ENCODE peak calls at places on chromosomes 3 and 15, in seven cellular contexts. One of them, this sample, is unnamed. For H3K4me1, the result is how much of the 10 kb centered on the place peaks cover.

GRCh38 chr3:152097770-152098169 is 171.0 kb upstream of the MBNL1 start:
- DNase-seq in colonic mucosa: no peak
- DNase-seq in sigmoid colon: peak
- DNase-seq in HCT116: no peak
- DNase-seq in endodermal cell: no peak
- DNase-seq in uterus: no peak
- DNase-seq in fibroblast of lung: no peak
- DNase-seq in this sample: no peak

GRCh38 chr15:97692317-97693015 is 268.0 kb upstream of the ARRDC4 start:
- DNase-seq in colonic mucosa: no peak
- DNase-seq in sigmoid colon: no peak
- DNase-seq in HCT116: no peak
- DNase-seq in endodermal cell: no peak
- DNase-seq in uterus: no peak
- DNase-seq in fibroblast of lung: no peak
- DNase-seq in this sample: no peak

GRCh38 chr3:69385723-69386483 is at the start of gene FRMD4B:
- DNase-seq in colonic mucosa: peak
- DNase-seq in sigmoid colon: peak
- DNase-seq in HCT116: no peak
- DNase-seq in endodermal cell: peak
- DNase-seq in uterus: peak
- DNase-seq in fibroblast of lung: peak
- DNase-seq in this sample: peak

GRCh38 chr3:122484985-122485384 is 29.8 kb downstream of the KPNA1 start:
- DNase-seq in colonic mucosa: no peak
- DNase-seq in sigmoid colon: no peak
- DNase-seq in HCT116: no peak
- DNase-seq in endodermal cell: no peak
- DNase-seq in uterus: no peak
- DNase-seq in fibroblast of lung: peak
- DNase-seq in this sample: no peak

GRCh38 chr3:189982299-189982945 is 138.3 kb downstream of the P3H2 start:
- DNase-seq in colonic mucosa: no peak
- DNase-seq in sigmoid colon: no peak
- DNase-seq in HCT116: no peak
- DNase-seq in endodermal cell: no peak
- DNase-seq in uterus: no peak
- DNase-seq in fibroblast of lung: peak
- DNase-seq in this sample: no peak

GRCh38 chr3:172859035-172859434 is 108.5 kb downstream of the ECT2 start:
- DNase-seq in colonic mucosa: no peak
- DNase-seq in sigmoid colon: no peak
- DNase-seq in HCT116: no peak
- DNase-seq in endodermal cell: no peak
- DNase-seq in uterus: no peak
- DNase-seq in fibroblast of lung: peak
- DNase-seq in this sample: no peak

GRCh38 chr3:100810671-100811070 is 101.4 kb downstream of the TFG start:
- DNase-seq in colonic mucosa: no peak
- DNase-seq in sigmoid colon: no peak
- DNase-seq in HCT116: no peak
- DNase-seq in endodermal cell: no peak
- DNase-seq in uterus: no peak
- DNase-seq in fibroblast of lung: peak
- DNase-seq in this sample: no peak

GRCh38 chr3:38404286-38404685 is 49.4 kb upstream of the ACVR2B start:
- DNase-seq in colonic mucosa: peak
- DNase-seq in sigmoid colon: peak
- DNase-seq in HCT116: no peak
- DNase-seq in endodermal cell: peak
- DNase-seq in uterus: no peak
- DNase-seq in fibroblast of lung: peak
- DNase-seq in this sample: peak

GRCh38 chr3:53495518-53496501 is 1.4 kb downstream of the CACNA1D start:
- DNase-seq in colonic mucosa: peak
- DNase-seq in sigmoid colon: peak
- DNase-seq in HCT116: no peak
- DNase-seq in endodermal cell: peak
- DNase-seq in uterus: no peak
- DNase-seq in fibroblast of lung: no peak
- DNase-seq in this sample: no peak

GRCh38 chr3:78799681-78800080 is 968.1 kb downstream of the ROBO1 start:
- DNase-seq in colonic mucosa: no peak
- DNase-seq in sigmoid colon: no peak
- DNase-seq in HCT116: no peak
- DNase-seq in endodermal cell: no peak
- DNase-seq in uterus: no peak
- DNase-seq in fibroblast of lung: no peak
- DNase-seq in this sample: no peak

GRCh38 chr3:72238341-72238740 is 453.4 kb upstream of the PROK2 start:
- DNase-seq in colonic mucosa: no peak
- DNase-seq in sigmoid colon: no peak
- DNase-seq in HCT116: no peak
- DNase-seq in endodermal cell: peak
- DNase-seq in uterus: peak
- DNase-seq in fibroblast of lung: no peak
- DNase-seq in this sample: no peak

GRCh38 chr3:190031887-190032752 is 88.6 kb downstream of the P3H2 start:
- DNase-seq in colonic mucosa: no peak
- DNase-seq in sigmoid colon: no peak
- DNase-seq in HCT116: no peak
- DNase-seq in endodermal cell: no peak
- DNase-seq in uterus: no peak
- DNase-seq in fibroblast of lung: peak
- DNase-seq in this sample: no peak

GRCh38 chr3:194469977-194470376 is 16.8 kb downstream of the ATP13A3 start:
- DNase-seq in colonic mucosa: no peak
- DNase-seq in sigmoid colon: no peak
- DNase-seq in HCT116: no peak
- DNase-seq in endodermal cell: no peak
- DNase-seq in uterus: no peak
- DNase-seq in fibroblast of lung: no peak
- DNase-seq in this sample: no peak

GRCh38 chr3:182618085-182618732 is 175.1 kb upstream of the ATP11B start:
- DNase-seq in colonic mucosa: no peak
- DNase-seq in sigmoid colon: no peak
- DNase-seq in HCT116: no peak
- DNase-seq in endodermal cell: no peak
- DNase-seq in uterus: no peak
- DNase-seq in fibroblast of lung: peak
- DNase-seq in this sample: no peak

GRCh38 chr3:12922299-12922698 is 80.9 kb upstream of the RPL32 start:
- DNase-seq in colonic mucosa: no peak
- DNase-seq in sigmoid colon: no peak
- DNase-seq in HCT116: no peak
- DNase-seq in endodermal cell: no peak
- DNase-seq in uterus: no peak
- DNase-seq in fibroblast of lung: no peak
- DNase-seq in this sample: no peak

GRCh38 chr3:22862111-22862510 is 341.0 kb upstream of the UBE2E2 start:
- DNase-seq in colonic mucosa: no peak
- DNase-seq in sigmoid colon: no peak
- DNase-seq in HCT116: no peak
- DNase-seq in endodermal cell: peak
- DNase-seq in uterus: no peak
- DNase-seq in fibroblast of lung: no peak
- DNase-seq in this sample: no peak

GRCh38 chr3:51371943-51372557 is 13.0 kb upstream of the MANF start:
- DNase-seq in colonic mucosa: peak
- DNase-seq in sigmoid colon: no peak
- DNase-seq in HCT116: peak
- DNase-seq in endodermal cell: peak
- DNase-seq in uterus: no peak
- DNase-seq in fibroblast of lung: peak
- DNase-seq in this sample: peak

GRCh38 chr15:89785064-89785770 is 9.1 kb downstream of the MESP2 start:
- DNase-seq in colonic mucosa: peak
- DNase-seq in sigmoid colon: no peak
- DNase-seq in HCT116: no peak
- DNase-seq in endodermal cell: no peak
- DNase-seq in uterus: no peak
- DNase-seq in fibroblast of lung: no peak
- DNase-seq in this sample: no peak

GRCh38 chr3:15974647-15975046 is 176.9 kb upstream of the ANKRD28 start:
- DNase-seq in colonic mucosa: no peak
- DNase-seq in sigmoid colon: no peak
- DNase-seq in HCT116: no peak
- DNase-seq in endodermal cell: peak
- DNase-seq in uterus: no peak
- DNase-seq in fibroblast of lung: no peak
- DNase-seq in this sample: no peak

GRCh38 chr3:29721789-29722188 is 440.9 kb downstream of the RBMS3 start:
- DNase-seq in colonic mucosa: no peak
- DNase-seq in sigmoid colon: no peak
- DNase-seq in HCT116: no peak
- DNase-seq in endodermal cell: no peak
- DNase-seq in uterus: no peak
- DNase-seq in fibroblast of lung: no peak
- DNase-seq in this sample: no peak

DNA sequence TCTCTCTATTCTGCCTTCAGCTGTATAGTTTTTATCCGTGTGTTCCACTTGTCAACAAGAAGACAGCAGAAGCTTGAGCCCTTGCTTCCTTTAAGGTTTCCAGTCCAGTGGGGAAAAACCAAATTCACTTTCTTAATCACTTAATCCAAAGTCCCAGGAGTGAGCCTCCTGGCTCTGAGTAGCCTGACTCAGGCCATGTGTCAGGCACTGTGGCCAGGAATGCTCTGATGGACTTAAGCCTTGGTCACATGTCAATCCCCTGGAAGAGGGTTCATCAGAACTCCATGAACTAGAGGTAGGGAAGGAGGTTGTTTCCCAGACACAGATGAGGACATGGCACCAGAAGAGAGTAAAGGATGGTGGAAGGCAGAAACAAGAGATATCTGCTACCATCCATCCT is 8.8 kb downstream of the VIPR1 start:
- DNase-seq in colonic mucosa: no peak
- DNase-seq in sigmoid colon: no peak
- DNase-seq in HCT116: no peak
- DNase-seq in endodermal cell: no peak
- DNase-seq in uterus: no peak
- DNase-seq in fibroblast of lung: no peak
- DNase-seq in this sample: no peak
- H3K4me1 ChIP-seq in colonic mucosa: under half
- H3K4me1 ChIP-seq in sigmoid colon: under half
- H3K4me1 ChIP-seq in HCT116: under half
- H3K4me1 ChIP-seq in endodermal cell: under half
- H3K4me1 ChIP-seq in uterus: under half
- H3K4me1 ChIP-seq in fibroblast of lung: under half
- H3K4me1 ChIP-seq in this sample: half or more

GRCh38 chr3:124791142-124791541 is 60.9 kb downstream of the UMPS start:
- DNase-seq in colonic mucosa: no peak
- DNase-seq in sigmoid colon: no peak
- DNase-seq in HCT116: no peak
- DNase-seq in endodermal cell: no peak
- DNase-seq in uterus: no peak
- DNase-seq in fibroblast of lung: peak
- DNase-seq in this sample: no peak

GRCh38 chr3:124793054-124793740 is 62.9 kb downstream of the UMPS start:
- DNase-seq in colonic mucosa: no peak
- DNase-seq in sigmoid colon: no peak
- DNase-seq in HCT116: no peak
- DNase-seq in endodermal cell: peak
- DNase-seq in uterus: no peak
- DNase-seq in fibroblast of lung: no peak
- DNase-seq in this sample: no peak

GRCh38 chr3:124791639-124792111 is 61.4 kb downstream of the UMPS start:
- DNase-seq in colonic mucosa: no peak
- DNase-seq in sigmoid colon: peak
- DNase-seq in HCT116: no peak
- DNase-seq in endodermal cell: no peak
- DNase-seq in uterus: peak
- DNase-seq in fibroblast of lung: peak
- DNase-seq in this sample: no peak

GRCh38 chr3:124796477-124796876 is 66.2 kb downstream of the UMPS start:
- DNase-seq in colonic mucosa: no peak
- DNase-seq in sigmoid colon: no peak
- DNase-seq in HCT116: no peak
- DNase-seq in endodermal cell: peak
- DNase-seq in uterus: no peak
- DNase-seq in fibroblast of lung: no peak
- DNase-seq in this sample: no peak

GRCh38 chr3:124792341-124793034 is 62.2 kb downstream of the UMPS start:
- DNase-seq in colonic mucosa: no peak
- DNase-seq in sigmoid colon: no peak
- DNase-seq in HCT116: no peak
- DNase-seq in endodermal cell: no peak
- DNase-seq in uterus: no peak
- DNase-seq in fibroblast of lung: peak
- DNase-seq in this sample: no peak
- H3K4me1 ChIP-seq in colonic mucosa: under half
- H3K4me1 ChIP-seq in sigmoid colon: under half
- H3K4me1 ChIP-seq in HCT116: under half
- H3K4me1 ChIP-seq in endodermal cell: under half
- H3K4me1 ChIP-seq in uterus: under half
- H3K4me1 ChIP-seq in fibroblast of lung: under half
- H3K4me1 ChIP-seq in this sample: half or more

DNA sequence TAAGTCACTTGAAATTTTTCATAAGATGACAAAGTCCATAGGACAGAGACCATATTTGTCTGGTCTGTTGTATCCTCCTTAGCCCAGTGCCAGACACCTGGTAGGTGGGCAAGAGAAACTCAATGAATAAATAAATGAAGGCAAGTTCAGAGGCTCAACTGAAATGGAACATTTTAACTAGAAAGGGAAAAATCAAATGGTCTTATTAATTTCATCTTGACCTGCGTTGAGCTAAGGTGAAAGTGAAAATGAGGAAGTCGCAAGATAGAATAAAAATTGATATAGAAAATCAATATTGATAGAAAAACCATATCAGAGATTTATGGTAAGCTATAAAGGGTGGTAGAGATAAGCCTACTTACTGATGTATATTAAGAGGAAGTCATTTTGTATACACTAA is 3.0 kb downstream of the NFKBIZ start:
- DNase-seq in colonic mucosa: no peak
- DNase-seq in sigmoid colon: no peak
- DNase-seq in HCT116: no peak
- DNase-seq in endodermal cell: no peak
- DNase-seq in uterus: no peak
- DNase-seq in fibroblast of lung: no peak
- DNase-seq in this sample: no peak
- H3K4me1 ChIP-seq in colonic mucosa: under half
- H3K4me1 ChIP-seq in sigmoid colon: under half
- H3K4me1 ChIP-seq in HCT116: under half
- H3K4me1 ChIP-seq in endodermal cell: under half
- H3K4me1 ChIP-seq in uterus: under half
- H3K4me1 ChIP-seq in fibroblast of lung: under half
- H3K4me1 ChIP-seq in this sample: half or more

DNA sequence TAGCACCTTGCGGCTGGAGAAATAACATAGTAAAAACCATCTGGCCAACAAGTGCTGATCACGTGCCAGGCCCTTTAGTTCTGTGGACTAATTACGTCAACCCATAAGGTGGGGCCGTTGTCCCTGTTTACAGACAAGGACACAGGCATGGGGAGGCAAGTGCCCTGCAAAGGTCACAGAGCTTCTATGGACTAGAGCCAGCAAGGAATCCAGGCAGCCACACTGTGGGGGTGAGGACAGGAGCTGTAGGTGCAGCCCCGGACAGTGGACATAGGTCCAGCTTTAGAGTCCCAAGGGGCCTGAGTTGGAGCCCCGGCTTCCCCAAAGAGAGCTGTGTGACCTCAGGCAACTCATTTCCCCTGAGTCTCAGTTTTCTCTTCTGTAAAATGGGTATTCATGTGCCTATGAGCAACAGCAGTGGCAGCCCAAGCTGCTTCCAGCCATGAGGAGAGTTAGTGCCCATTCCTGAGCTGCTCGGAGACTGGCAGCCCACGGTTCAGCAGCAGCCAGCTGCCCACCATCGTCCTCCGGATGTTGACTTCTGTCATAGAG is 13.9 kb downstream of the CHST13 start:
- DNase-seq in colonic mucosa: no peak
- DNase-seq in sigmoid colon: peak
- DNase-seq in HCT116: no peak
- DNase-seq in endodermal cell: peak
- DNase-seq in uterus: no peak
- DNase-seq in fibroblast of lung: no peak
- DNase-seq in this sample: peak
- H3K4me1 ChIP-seq in colonic mucosa: under half
- H3K4me1 ChIP-seq in sigmoid colon: under half
- H3K4me1 ChIP-seq in HCT116: under half
- H3K4me1 ChIP-seq in endodermal cell: under half
- H3K4me1 ChIP-seq in uterus: under half
- H3K4me1 ChIP-seq in fibroblast of lung: under half
- H3K4me1 ChIP-seq in this sample: under half

This sample was measured in suprapubic skin.